ENCODE peak calls at places on chromosomes 13 and 19, in seven cellular contexts. One of them, this sample, is unnamed.

GRCh38 chr13:79742923-79743322 is 262.0 kb downstream of the NDFIP2 start:
- DNase-seq in activated CD4-positive, CD25-positive, alpha-beta regulatory T cell treated with anti-CD3 and anti-CD28 coated beads, Interleukin-2, amount 50 U/mL, for 16 hours: no peak
- DNase-seq in effector memory CD4-positive, alpha-beta T cell: no peak
- DNase-seq in lower lobe of right lung: no peak
- DNase-seq in A549: no peak
- DNase-seq in mucosa of gallbladder: no peak
- DNase-seq in GM23338: no peak
- DNase-seq in this sample: no peak

GRCh38 chr13:40780822-40781401 is 8.5 kb upstream of the SLC25A15 start:
- DNase-seq in activated CD4-positive, CD25-positive, alpha-beta regulatory T cell treated with anti-CD3 and anti-CD28 coated beads, Interleukin-2, amount 50 U/mL, for 16 hours: no peak
- DNase-seq in effector memory CD4-positive, alpha-beta T cell: no peak
- DNase-seq in lower lobe of right lung: no peak
- DNase-seq in A549: no peak
- DNase-seq in mucosa of gallbladder: no peak
- DNase-seq in GM23338: peak
- DNase-seq in this sample: no peak

GRCh38 chr19:44943801-44944249 is 1.8 kb downstream of the APOC4 start:
- DNase-seq in activated CD4-positive, CD25-positive, alpha-beta regulatory T cell treated with anti-CD3 and anti-CD28 coated beads, Interleukin-2, amount 50 U/mL, for 16 hours: no peak
- DNase-seq in effector memory CD4-positive, alpha-beta T cell: no peak
- DNase-seq in lower lobe of right lung: peak
- DNase-seq in A549: no peak
- DNase-seq in mucosa of gallbladder: peak
- DNase-seq in GM23338: no peak
- DNase-seq in this sample: no peak

GRCh38 chr13:106052200-106052767 is 483.2 kb downstream of the EFNB2 start:
- DNase-seq in activated CD4-positive, CD25-positive, alpha-beta regulatory T cell treated with anti-CD3 and anti-CD28 coated beads, Interleukin-2, amount 50 U/mL, for 16 hours: no peak
- DNase-seq in effector memory CD4-positive, alpha-beta T cell: no peak
- DNase-seq in lower lobe of right lung: no peak
- DNase-seq in A549: no peak
- DNase-seq in mucosa of gallbladder: no peak
- DNase-seq in GM23338: peak
- DNase-seq in this sample: no peak

GRCh38 chr13:99692854-99693253 is 191.6 kb downstream of the TM9SF2 start:
- DNase-seq in activated CD4-positive, CD25-positive, alpha-beta regulatory T cell treated with anti-CD3 and anti-CD28 coated beads, Interleukin-2, amount 50 U/mL, for 16 hours: no peak
- DNase-seq in effector memory CD4-positive, alpha-beta T cell: no peak
- DNase-seq in lower lobe of right lung: no peak
- DNase-seq in A549: no peak
- DNase-seq in mucosa of gallbladder: no peak
- DNase-seq in GM23338: no peak
- DNase-seq in this sample: no peak

GRCh38 chr19:33438016-33438671 is 64.6 kb downstream of the CEBPG start:
- DNase-seq in activated CD4-positive, CD25-positive, alpha-beta regulatory T cell treated with anti-CD3 and anti-CD28 coated beads, Interleukin-2, amount 50 U/mL, for 16 hours: no peak
- DNase-seq in effector memory CD4-positive, alpha-beta T cell: no peak
- DNase-seq in lower lobe of right lung: peak
- DNase-seq in A549: peak
- DNase-seq in mucosa of gallbladder: no peak
- DNase-seq in GM23338: no peak
- DNase-seq in this sample: peak

GRCh38 chr19:10389863-10390262 is 9.5 kb upstream of the TYK2 start:
- DNase-seq in activated CD4-positive, CD25-positive, alpha-beta regulatory T cell treated with anti-CD3 and anti-CD28 coated beads, Interleukin-2, amount 50 U/mL, for 16 hours: no peak
- DNase-seq in effector memory CD4-positive, alpha-beta T cell: no peak
- DNase-seq in lower lobe of right lung: no peak
- DNase-seq in A549: no peak
- DNase-seq in mucosa of gallbladder: no peak
- DNase-seq in GM23338: peak
- DNase-seq in this sample: no peak

GRCh38 chr19:9674669-9675357 is at the start of gene ZNF562:
- DNase-seq in activated CD4-positive, CD25-positive, alpha-beta regulatory T cell treated with anti-CD3 and anti-CD28 coated beads, Interleukin-2, amount 50 U/mL, for 16 hours: peak
- DNase-seq in effector memory CD4-positive, alpha-beta T cell: peak
- DNase-seq in lower lobe of right lung: peak
- DNase-seq in A549: peak
- DNase-seq in mucosa of gallbladder: peak
- DNase-seq in GM23338: peak
- DNase-seq in this sample: peak

GRCh38 chr13:41458187-41458938 is 1.0 kb downstream of the RGCC start:
- DNase-seq in activated CD4-positive, CD25-positive, alpha-beta regulatory T cell treated with anti-CD3 and anti-CD28 coated beads, Interleukin-2, amount 50 U/mL, for 16 hours: no peak
- DNase-seq in effector memory CD4-positive, alpha-beta T cell: no peak
- DNase-seq in lower lobe of right lung: peak
- DNase-seq in A549: no peak
- DNase-seq in mucosa of gallbladder: peak
- DNase-seq in GM23338: peak
- DNase-seq in this sample: peak

GRCh38 chr13:80666782-80667537 is 326.0 kb upstream of the SPRY2 start:
- DNase-seq in activated CD4-positive, CD25-positive, alpha-beta regulatory T cell treated with anti-CD3 and anti-CD28 coated beads, Interleukin-2, amount 50 U/mL, for 16 hours: no peak
- DNase-seq in effector memory CD4-positive, alpha-beta T cell: no peak
- DNase-seq in lower lobe of right lung: no peak
- DNase-seq in A549: no peak
- DNase-seq in mucosa of gallbladder: no peak
- DNase-seq in GM23338: no peak
- DNase-seq in this sample: no peak

GRCh38 chr13:112965573-112966115 is 3.4 kb upstream of the MCF2L start:
- DNase-seq in activated CD4-positive, CD25-positive, alpha-beta regulatory T cell treated with anti-CD3 and anti-CD28 coated beads, Interleukin-2, amount 50 U/mL, for 16 hours: no peak
- DNase-seq in effector memory CD4-positive, alpha-beta T cell: no peak
- DNase-seq in lower lobe of right lung: peak
- DNase-seq in A549: no peak
- DNase-seq in mucosa of gallbladder: no peak
- DNase-seq in GM23338: no peak
- DNase-seq in this sample: no peak

GRCh38 chr19:32387701-32388392 is 17.7 kb upstream of the DPY19L3 start:
- DNase-seq in activated CD4-positive, CD25-positive, alpha-beta regulatory T cell treated with anti-CD3 and anti-CD28 coated beads, Interleukin-2, amount 50 U/mL, for 16 hours: no peak
- DNase-seq in effector memory CD4-positive, alpha-beta T cell: no peak
- DNase-seq in lower lobe of right lung: no peak
- DNase-seq in A549: no peak
- DNase-seq in mucosa of gallbladder: no peak
- DNase-seq in GM23338: no peak
- DNase-seq in this sample: no peak

GRCh38 chr13:33827152-33827551 is 9.2 kb downstream of the RFC3 start:
- DNase-seq in activated CD4-positive, CD25-positive, alpha-beta regulatory T cell treated with anti-CD3 and anti-CD28 coated beads, Interleukin-2, amount 50 U/mL, for 16 hours: no peak
- DNase-seq in effector memory CD4-positive, alpha-beta T cell: no peak
- DNase-seq in lower lobe of right lung: no peak
- DNase-seq in A549: no peak
- DNase-seq in mucosa of gallbladder: no peak
- DNase-seq in GM23338: no peak
- DNase-seq in this sample: no peak

GRCh38 chr13:77692746-77693448 is 4.6 kb upstream of the SLAIN1 start:
- DNase-seq in activated CD4-positive, CD25-positive, alpha-beta regulatory T cell treated with anti-CD3 and anti-CD28 coated beads, Interleukin-2, amount 50 U/mL, for 16 hours: no peak
- DNase-seq in effector memory CD4-positive, alpha-beta T cell: no peak
- DNase-seq in lower lobe of right lung: no peak
- DNase-seq in A549: no peak
- DNase-seq in mucosa of gallbladder: no peak
- DNase-seq in GM23338: no peak
- DNase-seq in this sample: no peak

GRCh38 chr13:49739498-49740187 is 48.4 kb upstream of the EBPL start:
- DNase-seq in activated CD4-positive, CD25-positive, alpha-beta regulatory T cell treated with anti-CD3 and anti-CD28 coated beads, Interleukin-2, amount 50 U/mL, for 16 hours: no peak
- DNase-seq in effector memory CD4-positive, alpha-beta T cell: no peak
- DNase-seq in lower lobe of right lung: no peak
- DNase-seq in A549: no peak
- DNase-seq in mucosa of gallbladder: no peak
- DNase-seq in GM23338: no peak
- DNase-seq in this sample: no peak

GRCh38 chr13:31968473-31968872 is 63.1 kb upstream of the FRY start:
- DNase-seq in activated CD4-positive, CD25-positive, alpha-beta regulatory T cell treated with anti-CD3 and anti-CD28 coated beads, Interleukin-2, amount 50 U/mL, for 16 hours: no peak
- DNase-seq in effector memory CD4-positive, alpha-beta T cell: no peak
- DNase-seq in lower lobe of right lung: no peak
- DNase-seq in A549: no peak
- DNase-seq in mucosa of gallbladder: peak
- DNase-seq in GM23338: no peak
- DNase-seq in this sample: no peak

GRCh38 chr19:19458110-19458816 is 52.8 kb downstream of the GATAD2A start:
- DNase-seq in activated CD4-positive, CD25-positive, alpha-beta regulatory T cell treated with anti-CD3 and anti-CD28 coated beads, Interleukin-2, amount 50 U/mL, for 16 hours: no peak
- DNase-seq in effector memory CD4-positive, alpha-beta T cell: no peak
- DNase-seq in lower lobe of right lung: peak
- DNase-seq in A549: no peak
- DNase-seq in mucosa of gallbladder: no peak
- DNase-seq in GM23338: no peak
- DNase-seq in this sample: no peak

GRCh38 chr19:5338661-5339469 is 1.7 kb downstream of the PTPRS start:
- DNase-seq in activated CD4-positive, CD25-positive, alpha-beta regulatory T cell treated with anti-CD3 and anti-CD28 coated beads, Interleukin-2, amount 50 U/mL, for 16 hours: no peak
- DNase-seq in effector memory CD4-positive, alpha-beta T cell: no peak
- DNase-seq in lower lobe of right lung: no peak
- DNase-seq in A549: no peak
- DNase-seq in mucosa of gallbladder: no peak
- DNase-seq in GM23338: peak
- DNase-seq in this sample: no peak

GRCh38 chr19:38842439-38843174 is 7.2 kb downstream of the HNRNPL start:
- DNase-seq in activated CD4-positive, CD25-positive, alpha-beta regulatory T cell treated with anti-CD3 and anti-CD28 coated beads, Interleukin-2, amount 50 U/mL, for 16 hours: no peak
- DNase-seq in effector memory CD4-positive, alpha-beta T cell: peak
- DNase-seq in lower lobe of right lung: no peak
- DNase-seq in A549: peak
- DNase-seq in mucosa of gallbladder: peak
- DNase-seq in GM23338: no peak
- DNase-seq in this sample: no peak

GRCh38 chr19:48635966-48636858 is 967 bp downstream of the DBP start:
- DNase-seq in activated CD4-positive, CD25-positive, alpha-beta regulatory T cell treated with anti-CD3 and anti-CD28 coated beads, Interleukin-2, amount 50 U/mL, for 16 hours: no peak
- DNase-seq in effector memory CD4-positive, alpha-beta T cell: no peak
- DNase-seq in lower lobe of right lung: no peak
- DNase-seq in A549: no peak
- DNase-seq in mucosa of gallbladder: no peak
- DNase-seq in GM23338: peak
- DNase-seq in this sample: no peak

GRCh38 chr19:52896431-52897148 is 845 bp downstream of the ZNF320 start:
- DNase-seq in activated CD4-positive, CD25-positive, alpha-beta regulatory T cell treated with anti-CD3 and anti-CD28 coated beads, Interleukin-2, amount 50 U/mL, for 16 hours: no peak
- DNase-seq in effector memory CD4-positive, alpha-beta T cell: no peak
- DNase-seq in lower lobe of right lung: peak
- DNase-seq in A549: no peak
- DNase-seq in mucosa of gallbladder: peak
- DNase-seq in GM23338: peak
- DNase-seq in this sample: peak

GRCh38 chr19:56191115-56191514 is 6.5 kb downstream of the ZSCAN5B start:
- DNase-seq in activated CD4-positive, CD25-positive, alpha-beta regulatory T cell treated with anti-CD3 and anti-CD28 coated beads, Interleukin-2, amount 50 U/mL, for 16 hours: no peak
- DNase-seq in effector memory CD4-positive, alpha-beta T cell: no peak
- DNase-seq in lower lobe of right lung: no peak
- DNase-seq in A549: no peak
- DNase-seq in mucosa of gallbladder: no peak
- DNase-seq in GM23338: peak
- DNase-seq in this sample: no peak

GRCh38 chr13:24671367-24672117 is 8.7 kb upstream of the ATP12A start:
- DNase-seq in activated CD4-positive, CD25-positive, alpha-beta regulatory T cell treated with anti-CD3 and anti-CD28 coated beads, Interleukin-2, amount 50 U/mL, for 16 hours: no peak
- DNase-seq in effector memory CD4-positive, alpha-beta T cell: no peak
- DNase-seq in lower lobe of right lung: no peak
- DNase-seq in A549: peak
- DNase-seq in mucosa of gallbladder: peak
- DNase-seq in GM23338: peak
- DNase-seq in this sample: peak

GRCh38 chr19:1944088-1944915 is 3.3 kb downstream of the CSNK1G2 start:
- DNase-seq in activated CD4-positive, CD25-positive, alpha-beta regulatory T cell treated with anti-CD3 and anti-CD28 coated beads, Interleukin-2, amount 50 U/mL, for 16 hours: no peak
- DNase-seq in effector memory CD4-positive, alpha-beta T cell: no peak
- DNase-seq in lower lobe of right lung: peak
- DNase-seq in A549: no peak
- DNase-seq in mucosa of gallbladder: no peak
- DNase-seq in GM23338: no peak
- DNase-seq in this sample: no peak

GRCh38 chr19:35895911-35896642 is 4.3 kb downstream of the NFKBID start:
- DNase-seq in activated CD4-positive, CD25-positive, alpha-beta regulatory T cell treated with anti-CD3 and anti-CD28 coated beads, Interleukin-2, amount 50 U/mL, for 16 hours: no peak
- DNase-seq in effector memory CD4-positive, alpha-beta T cell: no peak
- DNase-seq in lower lobe of right lung: no peak
- DNase-seq in A549: no peak
- DNase-seq in mucosa of gallbladder: no peak
- DNase-seq in GM23338: no peak
- DNase-seq in this sample: no peak

GRCh38 chr13:41544824-41545707 is 87.7 kb downstream of the RGCC start:
- DNase-seq in activated CD4-positive, CD25-positive, alpha-beta regulatory T cell treated with anti-CD3 and anti-CD28 coated beads, Interleukin-2, amount 50 U/mL, for 16 hours: no peak
- DNase-seq in effector memory CD4-positive, alpha-beta T cell: no peak
- DNase-seq in lower lobe of right lung: no peak
- DNase-seq in A549: no peak
- DNase-seq in mucosa of gallbladder: no peak
- DNase-seq in GM23338: no peak
- DNase-seq in this sample: no peak

GRCh38 chr19:44925114-44925891 is 10.9 kb downstream of the APOC1 start:
- DNase-seq in activated CD4-positive, CD25-positive, alpha-beta regulatory T cell treated with anti-CD3 and anti-CD28 coated beads, Interleukin-2, amount 50 U/mL, for 16 hours: no peak
- DNase-seq in effector memory CD4-positive, alpha-beta T cell: no peak
- DNase-seq in lower lobe of right lung: peak
- DNase-seq in A549: no peak
- DNase-seq in mucosa of gallbladder: peak
- DNase-seq in GM23338: no peak
- DNase-seq in this sample: no peak

GRCh38 chr19:8255426-8256125 is 46.4 kb downstream of the CERS4 start:
- DNase-seq in activated CD4-positive, CD25-positive, alpha-beta regulatory T cell treated with anti-CD3 and anti-CD28 coated beads, Interleukin-2, amount 50 U/mL, for 16 hours: no peak
- DNase-seq in effector memory CD4-positive, alpha-beta T cell: no peak
- DNase-seq in lower lobe of right lung: no peak
- DNase-seq in A549: no peak
- DNase-seq in mucosa of gallbladder: no peak
- DNase-seq in GM23338: no peak
- DNase-seq in this sample: no peak

GRCh38 chr19:38228005-38228377 is 4.0 kb upstream of the DPF1 start:
- DNase-seq in activated CD4-positive, CD25-positive, alpha-beta regulatory T cell treated with anti-CD3 and anti-CD28 coated beads, Interleukin-2, amount 50 U/mL, for 16 hours: no peak
- DNase-seq in effector memory CD4-positive, alpha-beta T cell: no peak
- DNase-seq in lower lobe of right lung: no peak
- DNase-seq in A549: no peak
- DNase-seq in mucosa of gallbladder: no peak
- DNase-seq in GM23338: peak
- DNase-seq in this sample: peak

GRCh38 chr19:51799311-51799997 is 4.5 kb downstream of the FPR3 start:
- DNase-seq in activated CD4-positive, CD25-positive, alpha-beta regulatory T cell treated with anti-CD3 and anti-CD28 coated beads, Interleukin-2, amount 50 U/mL, for 16 hours: no peak
- DNase-seq in effector memory CD4-positive, alpha-beta T cell: no peak
- DNase-seq in lower lobe of right lung: peak
- DNase-seq in A549: no peak
- DNase-seq in mucosa of gallbladder: peak
- DNase-seq in GM23338: no peak
- DNase-seq in this sample: peak

GRCh38 chr13:66477816-66478215 is 752.3 kb downstream of the PCDH9 start:
- DNase-seq in activated CD4-positive, CD25-positive, alpha-beta regulatory T cell treated with anti-CD3 and anti-CD28 coated beads, Interleukin-2, amount 50 U/mL, for 16 hours: no peak
- DNase-seq in effector memory CD4-positive, alpha-beta T cell: no peak
- DNase-seq in lower lobe of right lung: no peak
- DNase-seq in A549: no peak
- DNase-seq in mucosa of gallbladder: no peak
- DNase-seq in GM23338: no peak
- DNase-seq in this sample: no peak

GRCh38 chr13:32840840-32841713 is 175.1 kb upstream of the KL start:
- DNase-seq in activated CD4-positive, CD25-positive, alpha-beta regulatory T cell treated with anti-CD3 and anti-CD28 coated beads, Interleukin-2, amount 50 U/mL, for 16 hours: no peak
- DNase-seq in effector memory CD4-positive, alpha-beta T cell: no peak
- DNase-seq in lower lobe of right lung: no peak
- DNase-seq in A549: no peak
- DNase-seq in mucosa of gallbladder: no peak
- DNase-seq in GM23338: no peak
- DNase-seq in this sample: no peak

GRCh38 chr19:2648528-2648937 is 54.0 kb downstream of the GNG7 start:
- DNase-seq in activated CD4-positive, CD25-positive, alpha-beta regulatory T cell treated with anti-CD3 and anti-CD28 coated beads, Interleukin-2, amount 50 U/mL, for 16 hours: peak
- DNase-seq in effector memory CD4-positive, alpha-beta T cell: peak
- DNase-seq in lower lobe of right lung: peak
- DNase-seq in A549: peak
- DNase-seq in mucosa of gallbladder: peak
- DNase-seq in GM23338: peak
- DNase-seq in this sample: peak